ENCODE peak calls at places on chromosomes 7 and 10, in nine cellular contexts. R is transverse colon; X is M059J; I is activated CD4-positive, alpha-beta T cell treated with anti-CD3 and anti-CD28 coated beads for 4 hours; G is NCI-H345; T is spleen; S is NB4; P is stomach; J is smooth muscle cell of the brain vasculature. A is an unnamed sample.

GRCh38 chr10:99827906-99828305 is 45.5 kb downstream of the ABCC2 start:
- DNase-seq in R (no peak), X (no peak), I (no peak), G (no peak), T (no peak), S (no peak), P (no peak), J (no peak), A (no peak)

GRCh38 chr7:96655956-96656355 is 53.7 kb downstream of the SEM1 start:
- DNase-seq in R (no peak), X (no peak), I (no peak), G (no peak), T (no peak), S (no peak), P (no peak), J (no peak), A (no peak)

GRCh38 chr10:121312582-121312981 is 285.7 kb downstream of the FGFR2 start:
- DNase-seq in R (no peak), X (no peak), I (no peak), G (no peak), T (no peak), S (no peak), P (no peak), J (no peak), A (no peak)

GRCh38 chr10:110437761-110438341 is 59.9 kb upstream of the DUSP5 start:
- DNase-seq in R (peak; percentile 4), X (no peak), I (no peak), G (no peak), T (peak; percentile 67), S (no peak), P (no peak), J (no peak), A (no peak)

GRCh38 chr10:82150123-82150900 is 275.3 kb downstream of the NRG3 start:
- DNase-seq in R (peak; percentile 20), X (peak; percentile 0), I (no peak), G (peak; percentile 10), T (no peak), S (peak; percentile 42), P (no peak), J (no peak), A (no peak)

GRCh38 chr10:131032329-131033165 is 279.0 kb downstream of the TCERG1L start:
- DNase-seq in R (no peak), X (no peak), I (no peak), G (no peak), T (no peak), S (no peak), P (no peak), J (no peak), A (no peak)

GRCh38 chr10:124564881-124565280 is 103.3 kb downstream of the LHPP start:
- DNase-seq in R (no peak), X (no peak), I (no peak), G (no peak), T (no peak), S (no peak), P (no peak), J (no peak), A (no peak)

GRCh38 chr7:20858913-20859312 is 72.2 kb upstream of the SP8 start:
- DNase-seq in R (no peak), X (no peak), I (no peak), G (no peak), T (no peak), S (no peak), P (no peak), J (no peak), A (no peak)

GRCh38 chr7:73715648-73716317 is 3.7 kb downstream of the STX1A start:
- DNase-seq in R (peak; percentile 28), X (peak; percentile 100), I (no peak), G (peak; percentile 80), T (no peak), S (peak; percentile 99), P (peak; percentile 52), J (peak; percentile 78), A (no peak)

GRCh38 chr10:114315566-114316420 is 76.7 kb downstream of the VWA2 start:
- DNase-seq in R (no peak), X (no peak), I (no peak), G (no peak), T (peak; percentile 71), S (no peak), P (no peak), J (no peak), A (no peak)

GRCh38 chr10:71708301-71708703 is 11.3 kb downstream of the C10orf105 start:
- DNase-seq in R (peak; percentile 62), X (no peak), I (peak; percentile 72), G (peak; percentile 26), T (peak; percentile 93), S (peak; percentile 71), P (peak; percentile 62), J (no peak), A (no peak)

GRCh38 chr7:46786995-46787394 is 794.9 kb downstream of the TNS3 start:
- DNase-seq in R (no peak), X (no peak), I (no peak), G (no peak), T (no peak), S (no peak), P (no peak), J (no peak), A (no peak)

GRCh38 chr10:71250842-71251241 is 38.5 kb downstream of the UNC5B start:
- DNase-seq in R (no peak), X (no peak), I (no peak), G (no peak), T (no peak), S (no peak), P (no peak), J (no peak), A (no peak)

GRCh38 chr7:91569702-91570457 is 305.6 kb downstream of the FZD1 start:
- DNase-seq in R (no peak), X (no peak), I (no peak), G (peak; percentile 67), T (no peak), S (no peak), P (no peak), J (no peak), A (no peak)

GRCh38 chr10:107022600-107023354 is 141.7 kb downstream of the SORCS1 start:
- DNase-seq in R (no peak), X (no peak), I (no peak), G (no peak), T (no peak), S (no peak), P (no peak), J (no peak), A (no peak)

GRCh38 chr10:73865459-73866442 is 8.6 kb downstream of the CAMK2G start:
- DNase-seq in R (peak; percentile 61), X (no peak), I (peak; percentile 35), G (no peak), T (peak; percentile 94), S (peak; percentile 96), P (no peak), J (no peak), A (peak; percentile 44)

GRCh38 chr10:126387931-126388911 is at the start of gene ADAM12:
- DNase-seq in R (peak; percentile 21), X (peak; percentile 72), I (no peak), G (no peak), T (no peak), S (no peak), P (no peak), J (no peak), A (no peak)

GRCh38 chr7:24318326-24318725 is 34.3 kb downstream of the NPY start:
- DNase-seq in R (no peak), X (peak; percentile 40), I (no peak), G (no peak), T (no peak), S (peak; percentile 26), P (no peak), J (no peak), A (no peak)

GRCh38 chr7:137687556-137688280 is 159.1 kb downstream of the DGKI start:
- DNase-seq in R (no peak), X (peak; percentile 32), I (no peak), G (no peak), T (no peak), S (no peak), P (no peak), J (no peak), A (no peak)

GRCh38 chr7:106045592-106045991 is 66.5 kb downstream of the SYPL1 start:
- DNase-seq in R (no peak), X (no peak), I (no peak), G (no peak), T (no peak), S (no peak), P (no peak), J (no peak), A (no peak)

GRCh38 chr10:100186813-100187212 is 984 bp upstream of the ERLIN1 start:
- DNase-seq in R (no peak), X (no peak), I (peak; percentile 13), G (no peak), T (peak; percentile 82), S (peak; percentile 79), P (no peak), J (no peak), A (no peak)

GRCh38 chr10:1132584-1132983 is 76.4 kb downstream of the WDR37 start:
- DNase-seq in R (no peak), X (no peak), I (no peak), G (no peak), T (no peak), S (no peak), P (no peak), J (no peak), A (no peak)

GRCh38 chr10:76632158-76633051 is 1005.2 kb downstream of the KCNMA1 start:
- DNase-seq in R (peak; percentile 33), X (peak; percentile 70), I (no peak), G (peak; percentile 50), T (no peak), S (peak; percentile 18), P (peak; percentile 37), J (no peak), A (no peak)

GRCh38 chr10:6089334-6090219 is 743 bp downstream of the RBM17 start:
- DNase-seq in R (peak; percentile 25), X (peak; percentile 29), I (peak; percentile 19), G (no peak), T (peak; percentile 86), S (peak; percentile 43), P (no peak), J (no peak), A (no peak)

GRCh38 chr7:47946581-47947354 is 1.5 kb downstream of the PKD1L1 start:
- DNase-seq in R (no peak), X (no peak), I (no peak), G (no peak), T (no peak), S (no peak), P (no peak), J (no peak), A (no peak)

GRCh38 chr7:130333832-130334231 is 10.8 kb upstream of the CPA5 start:
- DNase-seq in R (no peak), X (no peak), I (no peak), G (no peak), T (no peak), S (no peak), P (no peak), J (no peak), A (no peak)

GRCh38 chr7:42522227-42522991 is 285.4 kb upstream of the GLI3 start:
- DNase-seq in R (peak; percentile 12), X (peak; percentile 40), I (no peak), G (no peak), T (no peak), S (peak; percentile 18), P (no peak), J (no peak), A (no peak)

GRCh38 chr7:104653870-104654401 is 325.5 kb downstream of the LHFPL3 start:
- DNase-seq in R (no peak), X (no peak), I (no peak), G (no peak), T (no peak), S (no peak), P (no peak), J (no peak), A (no peak)

GRCh38 chr7:112097524-112097923 is 108.7 kb downstream of the DOCK4 start:
- DNase-seq in R (no peak), X (no peak), I (no peak), G (no peak), T (no peak), S (no peak), P (no peak), J (no peak), A (no peak)

GRCh38 chr7:18859331-18859730 is 258.1 kb downstream of the TWIST1 start:
- DNase-seq in R (no peak), X (peak; percentile 22), I (no peak), G (no peak), T (no peak), S (no peak), P (no peak), J (no peak), A (no peak)

GRCh38 chr7:127760436-127761031 is 108.5 kb downstream of the SND1 start:
- DNase-seq in R (no peak), X (no peak), I (no peak), G (no peak), T (no peak), S (no peak), P (no peak), J (no peak), A (no peak)

A was measured in T-helper 22 cell.